ENCODE peak calls at places on chromosomes 6 and 20, in four cellular contexts. One of them, this sample, is unnamed.
A peak's percentile ranks its signal among the peaks of the same experiment; 100 is the strongest.

GRCh38 chr6:116887884-116888283 is 10.8 kb downstream of the RFX6 start:
- DNase-seq in kidney: no peak
- DNase-seq in heart right ventricle: no peak
- DNase-seq in H1: no peak
- DNase-seq in this sample: no peak

GRCh38 chr6:35206346-35206745 is 7.4 kb upstream of the SCUBE3 start:
- DNase-seq in kidney: no peak
- DNase-seq in heart right ventricle: no peak
- DNase-seq in H1: no peak
- DNase-seq in this sample: no peak

GRCh38 chr6:144928847-144929246 is 643.7 kb downstream of the UTRN start:
- DNase-seq in kidney: no peak
- DNase-seq in heart right ventricle: no peak
- DNase-seq in H1: no peak
- DNase-seq in this sample: no peak

GRCh38 chr6:20932284-20932683 is 398.0 kb downstream of the CDKAL1 start:
- DNase-seq in H1: no peak
- DNase-seq in heart right ventricle: no peak
- DNase-seq in kidney: no peak
- DNase-seq in this sample: no peak

GRCh38 chr20:33007376-33008335 is at the start of gene BPIFB2:
- DNase-seq in H1: no peak
- DNase-seq in heart right ventricle: no peak
- DNase-seq in kidney: no peak
- DNase-seq in this sample: no peak

GRCh38 chr6:133549252-133549925 is 308.2 kb downstream of the EYA4 start:
- DNase-seq in heart right ventricle: no peak
- DNase-seq in H1: no peak
- DNase-seq in kidney: no peak
- DNase-seq in this sample: no peak

GRCh38 chr6:125791151-125791819 is 525 bp downstream of the NCOA7 start:
- DNase-seq in heart right ventricle: peak; percentile 30
- DNase-seq in kidney: no peak
- DNase-seq in H1: no peak
- DNase-seq in this sample: no peak

GRCh38 chr6:151291145-151292055 is 51.6 kb downstream of the AKAP12 start:
- DNase-seq in kidney: peak; percentile 89
- DNase-seq in heart right ventricle: peak; percentile 34
- DNase-seq in H1: no peak
- DNase-seq in this sample: no peak

GRCh38 chr6:150491796-150492142 is 107.9 kb upstream of the PLEKHG1 start:
- DNase-seq in H1: no peak
- DNase-seq in heart right ventricle: no peak
- DNase-seq in kidney: no peak
- DNase-seq in this sample: no peak

GRCh38 chr20:40564997-40565680 is 123.9 kb downstream of the MAFB start:
- DNase-seq in kidney: no peak
- DNase-seq in H1: no peak
- DNase-seq in heart right ventricle: no peak
- DNase-seq in this sample: no peak

GRCh38 chr6:26550250-26550993 is 12.3 kb downstream of the HMGN4 start:
- DNase-seq in kidney: peak; percentile 86
- DNase-seq in heart right ventricle: peak; percentile 46
- DNase-seq in H1: peak; percentile 89
- DNase-seq in this sample: no peak

GRCh38 chr20:43559147-43559477 is 285 bp downstream of the SGK2 start:
- DNase-seq in kidney: no peak
- DNase-seq in heart right ventricle: no peak
- DNase-seq in H1: no peak
- DNase-seq in this sample: no peak

GRCh38 chr6:48048460-48049146 is 62.4 kb downstream of the PTCHD4 start:
- DNase-seq in kidney: no peak
- DNase-seq in heart right ventricle: no peak
- DNase-seq in H1: no peak
- DNase-seq in this sample: no peak

GRCh38 chr6:124738496-124738895 is 223.7 kb upstream of the RNF217 start:
- DNase-seq in H1: no peak
- DNase-seq in kidney: no peak
- DNase-seq in heart right ventricle: no peak
- DNase-seq in this sample: no peak

GRCh38 chr20:2871111-2871465 is 2.2 kb upstream of the PTPRA start:
- DNase-seq in H1: no peak
- DNase-seq in kidney: no peak
- DNase-seq in heart right ventricle: no peak
- DNase-seq in this sample: no peak

GRCh38 chr20:43658068-43658722 is 8.7 kb upstream of the MYBL2 start:
- DNase-seq in kidney: no peak
- DNase-seq in heart right ventricle: no peak
- DNase-seq in H1: no peak
- DNase-seq in this sample: peak; percentile 25

GRCh38 chr6:125798734-125799510 is 8.2 kb downstream of the NCOA7 start:
- DNase-seq in heart right ventricle: no peak
- DNase-seq in kidney: no peak
- DNase-seq in H1: no peak
- DNase-seq in this sample: no peak

GRCh38 chr6:84926756-84927155 is 162.4 kb upstream of the TBX18 start:
- DNase-seq in heart right ventricle: no peak
- DNase-seq in H1: no peak
- DNase-seq in kidney: no peak
- DNase-seq in this sample: no peak

GRCh38 chr20:5928831-5929715 is 21.3 kb downstream of the TRMT6 start:
- DNase-seq in kidney: no peak
- DNase-seq in H1: no peak
- DNase-seq in heart right ventricle: no peak
- DNase-seq in this sample: no peak

GRCh38 chr20:50392138-50392866 is 117.9 kb upstream of the PTPN1 start:
- DNase-seq in H1: no peak
- DNase-seq in heart right ventricle: no peak
- DNase-seq in kidney: peak; percentile 42
- DNase-seq in this sample: no peak

GRCh38 chr6:73743556-73743955 is 47.6 kb downstream of the CD109 start:
- DNase-seq in H1: no peak
- DNase-seq in kidney: no peak
- DNase-seq in heart right ventricle: no peak
- DNase-seq in this sample: no peak

GRCh38 chr6:73742433-73742832 is 46.4 kb downstream of the CD109 start:
- DNase-seq in kidney: no peak
- DNase-seq in heart right ventricle: no peak
- DNase-seq in H1: no peak
- DNase-seq in this sample: no peak

GRCh38 chr6:73747293-73747692 is 51.3 kb downstream of the CD109 start:
- DNase-seq in kidney: no peak
- DNase-seq in H1: no peak
- DNase-seq in heart right ventricle: no peak
- DNase-seq in this sample: no peak

DNA sequence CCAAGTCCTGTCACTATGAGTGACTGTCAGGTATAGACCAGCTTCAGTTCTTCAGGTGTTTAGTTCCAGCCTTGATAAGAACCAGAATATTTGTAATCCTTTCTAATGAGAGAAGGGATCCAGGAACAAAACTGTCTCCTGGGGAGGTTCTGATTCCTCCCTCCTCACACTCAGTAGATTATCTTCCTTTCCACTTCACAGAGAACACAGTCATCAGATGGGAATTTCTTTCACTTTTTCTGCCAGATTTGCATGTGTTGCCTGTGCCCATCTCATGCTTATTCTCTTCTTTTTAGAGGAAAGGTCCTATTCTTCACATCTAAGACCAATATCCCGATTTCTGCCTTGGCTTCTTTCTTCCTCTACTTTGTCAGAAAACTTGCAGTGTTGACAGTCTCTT is 50.8 kb downstream of the CD109 start:
- DNase-seq in heart right ventricle: no peak
- DNase-seq in kidney: no peak
- DNase-seq in H1: no peak
- DNase-seq in this sample: no peak
- TF ChIP-seq CTCF in heart right ventricle: no peak
- TF ChIP-seq CTCF in kidney: no peak
- TF ChIP-seq CTCF in H1: no peak
- TF ChIP-seq CTCF in this sample: no peak

GRCh38 chr20:61595216-61595615 is 343.2 kb downstream of the CDH4 start:
- DNase-seq in kidney: peak; percentile 37
- DNase-seq in H1: no peak
- DNase-seq in heart right ventricle: no peak
- DNase-seq in this sample: peak; percentile 66
- TF ChIP-seq CTCF in kidney: no peak
- TF ChIP-seq CTCF in H1: no peak
- TF ChIP-seq CTCF in heart right ventricle: no peak
- TF ChIP-seq CTCF in this sample: no peak

GRCh38 chr20:958936-959815 is 42.9 kb downstream of the RSPO4 start:
- DNase-seq in H1: no peak
- DNase-seq in kidney: no peak
- DNase-seq in heart right ventricle: no peak
- DNase-seq in this sample: peak; percentile 83
- TF ChIP-seq CTCF in H1: no peak
- TF ChIP-seq CTCF in kidney: no peak
- TF ChIP-seq CTCF in heart right ventricle: no peak
- TF ChIP-seq CTCF in this sample: no peak

DNA sequence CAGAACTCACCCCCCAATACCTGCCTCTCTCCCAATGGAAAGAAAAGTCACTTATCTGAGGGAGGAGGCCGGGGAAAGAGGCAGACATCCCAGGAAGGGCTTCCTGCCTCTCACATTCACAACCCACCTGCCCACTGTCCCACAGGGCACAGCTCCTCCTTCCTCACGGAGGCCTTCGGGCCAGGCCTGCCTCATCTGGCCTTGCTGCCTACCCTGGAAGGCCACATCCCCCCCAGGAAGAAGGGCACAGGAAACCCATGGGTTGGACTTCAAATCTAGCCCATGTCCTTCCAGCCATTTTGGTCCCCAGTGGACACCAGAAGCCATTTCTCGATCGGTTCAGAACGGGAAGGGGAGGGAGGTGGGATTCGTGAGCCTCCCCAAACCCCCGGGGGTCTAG is 162.0 kb downstream of the PREX1 start:
- DNase-seq in heart right ventricle: no peak
- DNase-seq in kidney: no peak
- DNase-seq in H1: no peak
- DNase-seq in this sample: no peak
- TF ChIP-seq CTCF in heart right ventricle: no peak
- TF ChIP-seq CTCF in kidney: no peak
- TF ChIP-seq CTCF in H1: no peak
- TF ChIP-seq CTCF in this sample: no peak

This sample was measured in chondrocyte.